ENCODE peak calls at places on chromosomes 12 and 14, in seven cellular contexts. L is dorsolateral prefrontal cortex, X is NT2/D1, C is aorta, Y is astrocyte, F is AG04450, E is left ventricle myocardium inferior. T is an unnamed sample. For H3K27me3, the result is how much of the 10 kb centered on the place peaks cover.

GRCh38 chr12:29782821-29783772 is 645 bp downstream of the TMTC1 start:
- DNase-seq in L (peak), C (peak), Y (peak), X (peak), E (peak), F (no peak), T (peak)

GRCh38 chr12:46386877-46387629 is 14.5 kb upstream of the SLC38A2 start:
- DNase-seq in F (no peak), L (no peak), Y (peak), E (peak), C (peak), X (no peak), T (peak)

GRCh38 chr12:114018669-114019068 is 52.5 kb upstream of the RBM19 start:
- DNase-seq in F (no peak), X (no peak), C (no peak), Y (no peak), E (no peak), L (no peak), T (no peak)

GRCh38 chr14:99687284-99688209 is 3.4 kb downstream of the CYP46A1 start:
- DNase-seq in C (peak), L (no peak), Y (no peak), F (no peak), E (no peak), X (no peak), T (no peak)

GRCh38 chr14:74980746-74981661 is 21.7 kb upstream of the EIF2B2 start:
- DNase-seq in Y (peak), F (no peak), E (no peak), L (no peak), X (no peak), C (peak), T (no peak)

GRCh38 chr12:12445882-12446181 is 89.0 kb downstream of the BORCS5 start:
- DNase-seq in L (no peak), X (no peak), F (no peak), E (no peak), C (no peak), Y (no peak), T (no peak)

GRCh38 chr12:46452061-46452615 is 79.6 kb upstream of the SLC38A2 start:
- DNase-seq in Y (peak), C (no peak), X (no peak), L (no peak), E (no peak), F (no peak), T (no peak)

GRCh38 chr14:74444866-74445265 is 18.9 kb upstream of the SYNDIG1L start:
- DNase-seq in Y (no peak), F (no peak), C (no peak), X (no peak), L (no peak), E (no peak), T (no peak)

GRCh38 chr12:93833946-93834345 is 156.8 kb downstream of the CRADD start:
- DNase-seq in Y (no peak), E (no peak), X (no peak), L (no peak), F (no peak), C (no peak), T (no peak)

GRCh38 chr14:69570836-69571330 is 3.8 kb downstream of the CCDC177 start:
- DNase-seq in C (no peak), Y (no peak), L (peak), F (no peak), X (no peak), E (no peak), T (no peak)
- H3K27me3 ChIP-seq in C (under half), Y (half or more), L (under half), F (half or more), X (under half), E (half or more), T (half or more)

DNA sequence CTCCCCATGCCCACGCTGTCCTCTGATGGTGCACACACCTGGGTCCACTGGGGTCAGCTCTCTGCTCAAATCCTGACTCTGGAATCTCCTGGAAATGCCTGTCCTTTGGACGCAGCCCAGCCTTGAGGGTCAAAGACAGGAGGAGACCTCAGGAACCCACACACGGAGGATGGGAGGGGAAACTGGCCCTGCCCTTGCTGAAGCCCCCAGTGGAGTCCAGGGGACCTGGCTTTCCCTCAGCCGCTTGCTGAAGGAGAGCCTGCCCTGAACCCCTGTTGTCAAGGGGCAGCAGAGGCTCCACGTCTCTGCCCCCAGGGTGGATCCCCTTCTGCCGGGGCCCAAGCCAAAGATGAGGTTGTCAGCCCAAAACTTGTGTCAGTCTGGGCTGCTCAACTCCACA is 16.9 kb downstream of the GALNT9 start:
- DNase-seq in Y (no peak), E (no peak), X (no peak), F (no peak), C (no peak), L (no peak), T (peak)
- H3K27me3 ChIP-seq in Y (under half), E (half or more), X (half or more), F (under half), C (under half), L (under half), T (under half)

GRCh38 chr12:132398386-132398991 is 69.1 kb upstream of the GALNT9 start:
- DNase-seq in C (no peak), L (no peak), E (peak), X (no peak), F (no peak), Y (no peak), T (peak)

GRCh38 chr12:132397152-132397933 is 68.0 kb upstream of the GALNT9 start:
- DNase-seq in E (peak), C (no peak), F (no peak), L (no peak), X (no peak), Y (no peak), T (peak)

GRCh38 chr12:132397934-132398385 is 68.6 kb upstream of the GALNT9 start:
- DNase-seq in E (peak), C (no peak), X (no peak), L (no peak), Y (no peak), F (no peak), T (peak)

GRCh38 chr12:132400011-132400641 is 70.7 kb upstream of the GALNT9 start:
- DNase-seq in E (peak), X (no peak), Y (no peak), C (peak), L (no peak), F (no peak), T (peak)

DNA sequence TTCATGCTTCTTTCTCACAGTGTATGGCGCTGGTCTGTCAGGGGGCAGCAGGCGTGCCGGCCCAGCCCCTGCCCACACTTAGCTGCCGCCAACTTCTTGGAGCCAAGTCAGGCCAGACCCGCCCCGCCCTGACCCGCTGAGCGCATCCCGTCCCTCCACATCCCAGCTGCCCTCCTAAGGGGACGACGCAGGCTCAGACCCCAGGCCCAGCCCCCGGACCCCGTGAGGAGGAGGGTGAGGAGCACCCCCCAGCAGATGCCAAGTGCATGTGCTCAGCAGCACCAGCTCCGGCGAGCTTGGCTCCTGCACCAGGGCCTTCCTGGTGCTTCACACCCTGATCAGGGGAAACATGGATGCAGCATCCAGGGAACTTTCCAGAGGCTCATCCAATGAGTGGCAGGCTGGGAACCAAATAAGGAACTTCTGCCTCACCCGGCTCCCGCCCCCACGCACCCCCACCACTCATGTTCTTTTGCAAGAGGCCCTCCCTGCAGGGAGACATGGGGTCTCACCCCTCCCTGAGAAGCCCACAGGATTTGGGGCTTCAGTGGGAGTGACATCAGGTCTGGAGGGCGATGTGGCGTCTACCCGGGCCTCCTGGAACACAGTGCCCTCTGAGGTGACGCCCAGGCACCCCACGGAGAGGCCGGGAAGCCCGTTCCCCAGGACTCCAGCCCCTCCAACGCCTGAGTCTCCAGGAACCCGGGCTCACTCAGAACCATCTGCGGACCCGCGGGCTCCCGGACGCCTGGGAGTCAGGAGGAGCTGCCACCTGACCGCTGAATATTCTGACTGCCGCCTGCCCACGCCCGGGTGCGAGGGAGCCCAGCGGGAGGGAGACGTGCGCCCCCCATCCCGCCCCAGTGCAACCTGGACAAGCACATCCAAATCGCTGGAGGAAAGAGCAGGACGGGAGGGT is 70.0 kb upstream of the GALNT9 start:
- DNase-seq in E (peak), X (no peak), F (no peak), C (peak), Y (no peak), L (no peak), T (peak)
- H3K27me3 ChIP-seq in E (half or more), X (half or more), F (under half), C (under half), Y (under half), L (under half), T (half or more)

GRCh38 chr12:64780531-64781373 is 21.5 kb upstream of the GNS start:
- DNase-seq in X (no peak), F (no peak), L (no peak), C (peak), Y (no peak), E (peak), T (peak)

GRCh38 chr12:64781374-64782029 is 22.3 kb upstream of the GNS start:
- DNase-seq in C (no peak), F (no peak), E (no peak), Y (no peak), L (no peak), X (no peak), T (peak)

GRCh38 chr12:64780220-64780530 is 21.0 kb upstream of the GNS start:
- DNase-seq in X (no peak), E (no peak), C (no peak), L (no peak), Y (no peak), F (no peak), T (no peak)

GRCh38 chr12:64779349-64779974 is 20.3 kb upstream of the GNS start:
- DNase-seq in C (no peak), L (no peak), F (no peak), Y (no peak), X (no peak), E (no peak), T (no peak)

DNA sequence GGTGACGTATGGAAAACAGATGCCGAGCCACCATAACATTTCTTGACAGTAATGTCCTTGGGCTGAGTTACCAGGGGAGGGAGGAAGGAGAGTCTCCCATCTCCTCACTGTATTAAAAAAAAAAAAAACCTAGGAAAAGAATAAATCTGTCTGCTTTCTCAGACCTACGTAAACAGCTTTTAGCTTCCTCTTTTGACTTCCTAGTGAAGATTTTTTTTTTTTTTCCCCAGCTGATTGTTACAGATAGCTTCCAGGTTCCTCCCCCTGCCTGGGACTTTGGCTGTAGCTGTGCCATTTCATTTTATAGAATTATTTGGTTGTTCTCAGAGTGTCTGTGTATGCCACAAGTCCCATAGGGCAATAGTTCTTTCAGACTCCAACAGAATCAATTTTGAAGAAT is 23.0 kb upstream of the GNS start:
- DNase-seq in X (no peak), Y (no peak), L (no peak), E (no peak), C (no peak), F (no peak), T (no peak)
- H3K27me3 ChIP-seq in X (half or more), Y (half or more), L (under half), E (half or more), C (under half), F (under half), T (under half)

GRCh38 chr12:52383331-52383730 is 2.1 kb downstream of the KRT84 start:
- DNase-seq in Y (no peak), X (no peak), L (no peak), C (peak), F (no peak), E (no peak), T (no peak)
- H3K27me3 ChIP-seq in Y (under half), X (under half), L (under half), C (under half), F (under half), E (under half), T (under half)

T was measured in lower lobe of right lung.